ENCODE peak calls at places on chromosome 16, in five cellular contexts. One of them, this sample, is unnamed.

GRCh38 chr16:67844441-67844840 is 2.3 kb upstream of the NUTF2 start:
- DNase-seq in effector memory CD8-positive, alpha-beta T cell: no peak
- DNase-seq in COR-L47: no peak
- DNase-seq in neural progenitor cell: peak; percentile 50
- DNase-seq in NCI-H2081: no peak
- DNase-seq in this sample: peak; percentile 6

GRCh38 chr16:82083710-82084353 is 48.8 kb downstream of the HSD17B2 start:
- DNase-seq in effector memory CD8-positive, alpha-beta T cell: no peak
- DNase-seq in COR-L47: no peak
- DNase-seq in neural progenitor cell: no peak
- DNase-seq in NCI-H2081: no peak
- DNase-seq in this sample: no peak

GRCh38 chr16:12300490-12300889 is 324.0 kb downstream of the SNX29 start:
- DNase-seq in effector memory CD8-positive, alpha-beta T cell: no peak
- DNase-seq in COR-L47: no peak
- DNase-seq in neural progenitor cell: no peak
- DNase-seq in NCI-H2081: no peak
- DNase-seq in this sample: no peak

GRCh38 chr16:11675561-11676511 is 7.6 kb downstream of the SNN start:
- DNase-seq in effector memory CD8-positive, alpha-beta T cell: no peak
- DNase-seq in COR-L47: no peak
- DNase-seq in neural progenitor cell: no peak
- DNase-seq in NCI-H2081: no peak
- DNase-seq in this sample: no peak

GRCh38 chr16:71792176-71792575 is 16.5 kb downstream of the AP1G1 start:
- DNase-seq in effector memory CD8-positive, alpha-beta T cell: no peak
- DNase-seq in COR-L47: no peak
- DNase-seq in neural progenitor cell: no peak
- DNase-seq in NCI-H2081: no peak
- DNase-seq in this sample: no peak

GRCh38 chr16:4639899-4640509 is 15.4 kb downstream of the MGRN1 start:
- DNase-seq in effector memory CD8-positive, alpha-beta T cell: no peak
- DNase-seq in COR-L47: no peak
- DNase-seq in neural progenitor cell: no peak
- DNase-seq in NCI-H2081: no peak
- DNase-seq in this sample: no peak

GRCh38 chr16:5069854-5070253 is 1.8 kb upstream of the ALG1 start:
- DNase-seq in effector memory CD8-positive, alpha-beta T cell: no peak
- DNase-seq in COR-L47: no peak
- DNase-seq in neural progenitor cell: no peak
- DNase-seq in NCI-H2081: no peak
- DNase-seq in this sample: no peak

GRCh38 chr16:22370038-22370541 is 4.3 kb downstream of the CDR2 start:
- DNase-seq in effector memory CD8-positive, alpha-beta T cell: no peak
- DNase-seq in COR-L47: no peak
- DNase-seq in neural progenitor cell: no peak
- DNase-seq in NCI-H2081: no peak
- DNase-seq in this sample: no peak

GRCh38 chr16:66431760-66432159 is 4.7 kb downstream of the BEAN1 start:
- DNase-seq in effector memory CD8-positive, alpha-beta T cell: no peak
- DNase-seq in COR-L47: no peak
- DNase-seq in neural progenitor cell: no peak
- DNase-seq in NCI-H2081: no peak
- DNase-seq in this sample: no peak

GRCh38 chr16:25823891-25824290 is 132.1 kb downstream of the HS3ST4 start:
- DNase-seq in effector memory CD8-positive, alpha-beta T cell: no peak
- DNase-seq in COR-L47: no peak
- DNase-seq in neural progenitor cell: no peak
- DNase-seq in NCI-H2081: no peak
- DNase-seq in this sample: no peak

GRCh38 chr16:74700206-74701040 is at the start of gene MLKL:
- DNase-seq in effector memory CD8-positive, alpha-beta T cell: peak; percentile 61
- DNase-seq in COR-L47: peak; percentile 32
- DNase-seq in neural progenitor cell: peak; percentile 53
- DNase-seq in NCI-H2081: peak; percentile 15
- DNase-seq in this sample: peak; percentile 44

GRCh38 chr16:8972843-8973586 is 9.3 kb upstream of the USP7 start:
- DNase-seq in effector memory CD8-positive, alpha-beta T cell: no peak
- DNase-seq in COR-L47: no peak
- DNase-seq in neural progenitor cell: no peak
- DNase-seq in NCI-H2081: no peak
- DNase-seq in this sample: no peak

GRCh38 chr16:50624449-50624782 is 56.7 kb downstream of the SNX20 start:
- DNase-seq in effector memory CD8-positive, alpha-beta T cell: no peak
- DNase-seq in COR-L47: no peak
- DNase-seq in neural progenitor cell: no peak
- DNase-seq in NCI-H2081: no peak
- DNase-seq in this sample: no peak

GRCh38 chr16:80935691-80936090 is 71.0 kb downstream of the CMC2 start:
- DNase-seq in effector memory CD8-positive, alpha-beta T cell: no peak
- DNase-seq in COR-L47: no peak
- DNase-seq in neural progenitor cell: no peak
- DNase-seq in NCI-H2081: no peak
- DNase-seq in this sample: no peak

GRCh38 chr16:16037970-16038369 is 88.6 kb downstream of the ABCC1 start:
- DNase-seq in effector memory CD8-positive, alpha-beta T cell: no peak
- DNase-seq in COR-L47: no peak
- DNase-seq in neural progenitor cell: no peak
- DNase-seq in NCI-H2081: no peak
- DNase-seq in this sample: no peak

GRCh38 chr16:84498859-84499620 is 5.4 kb downstream of the MEAK7 start:
- DNase-seq in effector memory CD8-positive, alpha-beta T cell: no peak
- DNase-seq in COR-L47: no peak
- DNase-seq in neural progenitor cell: no peak
- DNase-seq in NCI-H2081: no peak
- DNase-seq in this sample: no peak

GRCh38 chr16:89621136-89621697 is 7.8 kb downstream of the DPEP1 start:
- DNase-seq in effector memory CD8-positive, alpha-beta T cell: no peak
- DNase-seq in COR-L47: no peak
- DNase-seq in neural progenitor cell: no peak
- DNase-seq in NCI-H2081: no peak
- DNase-seq in this sample: no peak

GRCh38 chr16:57802635-57803412 is 533 bp upstream of the KIFC3 start:
- DNase-seq in effector memory CD8-positive, alpha-beta T cell: no peak
- DNase-seq in COR-L47: no peak
- DNase-seq in neural progenitor cell: peak; percentile 46
- DNase-seq in NCI-H2081: no peak
- DNase-seq in this sample: peak; percentile 34

GRCh38 chr16:30706046-30706445 is 7.1 kb downstream of the SRCAP start:
- DNase-seq in effector memory CD8-positive, alpha-beta T cell: no peak
- DNase-seq in COR-L47: no peak
- DNase-seq in neural progenitor cell: no peak
- DNase-seq in NCI-H2081: no peak
- DNase-seq in this sample: no peak

GRCh38 chr16:84013787-84014569 is 28.6 kb downstream of the SLC38A8 start:
- DNase-seq in effector memory CD8-positive, alpha-beta T cell: no peak
- DNase-seq in COR-L47: peak; percentile 35
- DNase-seq in neural progenitor cell: peak; percentile 97
- DNase-seq in NCI-H2081: peak; percentile 51
- DNase-seq in this sample: peak; percentile 99

GRCh38 chr16:47847220-47847970 is 308.4 kb downstream of the ABCC12 start:
- DNase-seq in effector memory CD8-positive, alpha-beta T cell: no peak
- DNase-seq in COR-L47: no peak
- DNase-seq in neural progenitor cell: no peak
- DNase-seq in NCI-H2081: no peak
- DNase-seq in this sample: no peak

GRCh38 chr16:56610017-56610608 is 1.7 kb downstream of the MT2A start:
- DNase-seq in effector memory CD8-positive, alpha-beta T cell: peak; percentile 42
- DNase-seq in COR-L47: peak; percentile 7
- DNase-seq in neural progenitor cell: no peak
- DNase-seq in NCI-H2081: no peak
- DNase-seq in this sample: no peak

GRCh38 chr16:66168777-66169176 is 197.7 kb upstream of the CDH5 start:
- DNase-seq in effector memory CD8-positive, alpha-beta T cell: no peak
- DNase-seq in COR-L47: no peak
- DNase-seq in neural progenitor cell: no peak
- DNase-seq in NCI-H2081: no peak
- DNase-seq in this sample: no peak

GRCh38 chr16:85924675-85925074 is 25.7 kb downstream of the IRF8 start:
- DNase-seq in effector memory CD8-positive, alpha-beta T cell: no peak
- DNase-seq in COR-L47: no peak
- DNase-seq in neural progenitor cell: no peak
- DNase-seq in NCI-H2081: no peak
- DNase-seq in this sample: no peak

GRCh38 chr16:89430436-89431157 is 59.8 kb downstream of the ANKRD11 start:
- DNase-seq in effector memory CD8-positive, alpha-beta T cell: no peak
- DNase-seq in COR-L47: no peak
- DNase-seq in neural progenitor cell: no peak
- DNase-seq in NCI-H2081: no peak
- DNase-seq in this sample: no peak

GRCh38 chr16:57859331-57859730 is 57.0 kb upstream of the KIFC3 start:
- DNase-seq in effector memory CD8-positive, alpha-beta T cell: no peak
- DNase-seq in COR-L47: peak; percentile 34
- DNase-seq in neural progenitor cell: peak; percentile 79
- DNase-seq in NCI-H2081: no peak
- DNase-seq in this sample: no peak

GRCh38 chr16:85431431-85432124 is 181.5 kb upstream of the GSE1 start:
- DNase-seq in effector memory CD8-positive, alpha-beta T cell: no peak
- DNase-seq in COR-L47: no peak
- DNase-seq in neural progenitor cell: no peak
- DNase-seq in NCI-H2081: no peak
- DNase-seq in this sample: no peak

GRCh38 chr16:57374067-57374534 is 1.8 kb downstream of the CX3CL1 start:
- DNase-seq in effector memory CD8-positive, alpha-beta T cell: no peak
- DNase-seq in COR-L47: no peak
- DNase-seq in neural progenitor cell: no peak
- DNase-seq in NCI-H2081: no peak
- DNase-seq in this sample: no peak

GRCh38 chr16:31088459-31089183 is at the start of gene PRSS53:
- DNase-seq in effector memory CD8-positive, alpha-beta T cell: no peak
- DNase-seq in COR-L47: no peak
- DNase-seq in neural progenitor cell: no peak
- DNase-seq in NCI-H2081: no peak
- DNase-seq in this sample: no peak

GRCh38 chr16:17370233-17371013 is 100.3 kb downstream of the XYLT1 start:
- DNase-seq in effector memory CD8-positive, alpha-beta T cell: no peak
- DNase-seq in COR-L47: no peak
- DNase-seq in neural progenitor cell: no peak
- DNase-seq in NCI-H2081: no peak
- DNase-seq in this sample: no peak

GRCh38 chr16:1890701-1891035 is 18.7 kb upstream of the MEIOB start:
- DNase-seq in effector memory CD8-positive, alpha-beta T cell: no peak
- DNase-seq in COR-L47: no peak
- DNase-seq in neural progenitor cell: no peak
- DNase-seq in NCI-H2081: no peak
- DNase-seq in this sample: no peak

GRCh38 chr16:30018731-30019158 is 4.3 kb upstream of the C16orf92 start:
- DNase-seq in effector memory CD8-positive, alpha-beta T cell: no peak
- DNase-seq in COR-L47: no peak
- DNase-seq in neural progenitor cell: no peak
- DNase-seq in NCI-H2081: no peak
- DNase-seq in this sample: no peak

GRCh38 chr16:18969050-18969854 is 14.5 kb upstream of the TMC7 start:
- DNase-seq in effector memory CD8-positive, alpha-beta T cell: peak; percentile 70
- DNase-seq in COR-L47: peak; percentile 78
- DNase-seq in neural progenitor cell: peak; percentile 88
- DNase-seq in NCI-H2081: peak; percentile 81
- DNase-seq in this sample: peak; percentile 59

GRCh38 chr16:67883872-67884261 is 818 bp upstream of the NRN1L start:
- DNase-seq in effector memory CD8-positive, alpha-beta T cell: peak; percentile 72
- DNase-seq in COR-L47: peak; percentile 57
- DNase-seq in neural progenitor cell: peak; percentile 78
- DNase-seq in NCI-H2081: peak; percentile 21
- DNase-seq in this sample: peak; percentile 47